ENCODE peak calls at places on chromosomes 4 and X, in ten cellular contexts. T is heart right ventricle; I is endodermal cell; W is lower lobe of right lung; G is ascending aorta; M is breast epithelium; Y is fibroblast of lung; V is cardiac muscle cell; R is heart left ventricle; L is CD8-positive, alpha-beta T cell. C is an unnamed sample.

GRCh38 chr4:153616005-153616555 is 68.0 kb upstream of the TLR2 start:
- DNase-seq in T (no peak), I (no peak), W (no peak), G (no peak), M (no peak), Y (no peak), V (no peak), R (no peak), L (peak; percentile 7), C (no peak)

GRCh38 chr4:69718376-69719293 is 41.8 kb downstream of the SULT1B1 start:
- DNase-seq in T (no peak), I (no peak), W (no peak), G (no peak), M (no peak), Y (peak; percentile 67), V (no peak), R (no peak), L (no peak), C (no peak)

GRCh38 chr4:66590488-66591215 is 920.4 kb upstream of the EPHA5 start:
- DNase-seq in T (no peak), I (no peak), W (no peak), G (no peak), M (no peak), Y (peak; percentile 13), V (no peak), R (no peak), L (no peak), C (no peak)

GRCh38 chrX:79452879-79453278 is 85.7 kb upstream of the ITM2A start:
- DNase-seq in T (no peak), I (no peak), W (no peak), G (no peak), M (no peak), Y (no peak), V (no peak), R (no peak), L (no peak), C (no peak)

GRCh38 chr4:4857809-4858508 is 1.5 kb upstream of the MSX1 start:
- DNase-seq in T (no peak), I (peak; percentile 77), W (no peak), G (no peak), M (no peak), Y (no peak), V (no peak), R (no peak), L (no peak), C (no peak)

GRCh38 chrX:8755116-8755515 is 23.2 kb upstream of the ANOS1 start:
- DNase-seq in T (no peak), I (peak; percentile 70), W (no peak), G (no peak), M (no peak), Y (no peak), V (no peak), R (no peak), L (no peak), C (no peak)

GRCh38 chrX:120857240-120857639 is 18.4 kb downstream of the CT47B1 start:
- DNase-seq in T (no peak), I (peak; percentile 91), W (no peak), G (no peak), M (no peak), Y (no peak), V (no peak), R (no peak), L (no peak), C (no peak)

GRCh38 chr4:146514651-146515379 is 6.9 kb downstream of the SLC10A7 start:
- DNase-seq in T (no peak), I (no peak), W (no peak), G (no peak), M (no peak), Y (no peak), V (no peak), R (no peak), L (no peak), C (no peak)

GRCh38 chrX:10039821-10040793 is 72.9 kb downstream of the CLDN34 start:
- DNase-seq in T (no peak), I (no peak), W (no peak), G (no peak), M (no peak), Y (peak; percentile 20), V (no peak), R (no peak), L (no peak), C (no peak)

GRCh38 chrX:10043386-10043785 is 76.2 kb downstream of the CLDN34 start:
- DNase-seq in T (no peak), I (no peak), W (no peak), G (no peak), M (no peak), Y (no peak), V (no peak), R (no peak), L (no peak), C (no peak)

GRCh38 chrX:10040961-10041360 is 73.8 kb downstream of the CLDN34 start:
- DNase-seq in T (no peak), I (peak; percentile 63), W (no peak), G (no peak), M (no peak), Y (no peak), V (no peak), R (no peak), L (no peak), C (no peak)

GRCh38 chrX:10042055-10042454 is 74.9 kb downstream of the CLDN34 start:
- DNase-seq in T (no peak), I (no peak), W (no peak), G (no peak), M (no peak), Y (no peak), V (no peak), R (no peak), L (no peak), C (no peak)

DNA sequence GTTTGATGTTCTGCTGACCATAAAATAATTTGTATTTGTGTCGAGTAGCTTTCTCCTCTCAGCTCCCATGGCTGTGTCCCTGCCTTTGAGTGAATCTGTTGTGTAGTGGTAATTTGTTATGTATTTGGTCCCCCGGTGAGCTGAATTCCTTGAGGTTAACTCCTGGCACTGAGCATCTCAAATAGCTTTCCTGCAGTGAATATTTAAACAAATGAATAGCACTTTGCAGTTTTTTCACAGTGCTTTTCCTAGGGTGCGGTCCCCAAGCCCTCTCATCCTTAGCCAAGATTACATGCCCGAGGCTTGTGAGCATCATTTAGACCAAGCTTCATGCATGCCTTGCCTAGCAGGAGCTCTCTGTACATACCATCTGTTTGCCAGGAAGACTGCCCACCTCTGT is 74.2 kb downstream of the CLDN34 start:
- DNase-seq in T (no peak), I (peak; percentile 58), W (no peak), G (no peak), M (peak; percentile 30), Y (no peak), V (no peak), R (no peak), L (no peak), C (no peak)
- H3K4me1 ChIP-seq in T (peaks cover 10% of the 10 kb centered on the region), I (no peaks in the 10 kb centered on the region), W (peaks cover 14% of the 10 kb centered on the region), G (peaks cover 5% of the 10 kb centered on the region), M (no peaks in the 10 kb centered on the region), Y (no peaks in the 10 kb centered on the region), V (peaks cover 5% of the 10 kb centered on the region), R (peaks cover 30% of the 10 kb centered on the region), L (no peaks in the 10 kb centered on the region), C (peaks cover 7% of the 10 kb centered on the region)

GRCh38 chrX:2767631-2768455 is 16.0 kb downstream of the XG start:
- DNase-seq in T (peak; percentile 36), I (peak; percentile 74), W (peak; percentile 65), G (peak; percentile 16), M (no peak), Y (no peak), V (no peak), R (peak; percentile 39), L (no peak), C (peak; percentile 69)

GRCh38 chrX:2774057-2774456 is 22.2 kb downstream of the XG start:
- DNase-seq in T (no peak), I (no peak), W (no peak), G (no peak), M (no peak), Y (no peak), V (no peak), R (no peak), L (no peak), C (no peak)

GRCh38 chrX:2766921-2767320 is 15.1 kb downstream of the XG start:
- DNase-seq in T (no peak), I (no peak), W (no peak), G (no peak), M (no peak), Y (no peak), V (no peak), R (no peak), L (no peak), C (no peak)

GRCh38 chrX:2764766-2765666 is 13.2 kb downstream of the XG start:
- DNase-seq in T (no peak), I (no peak), W (no peak), G (no peak), M (no peak), Y (no peak), V (no peak), R (no peak), L (no peak), C (no peak)

GRCh38 chrX:2769615-2770014 is 17.8 kb downstream of the XG start:
- DNase-seq in T (no peak), I (no peak), W (no peak), G (no peak), M (no peak), Y (no peak), V (no peak), R (no peak), L (no peak), C (no peak)
- H3K9me3 ChIP-seq in T (no peaks in the 10 kb centered on the region), I (peaks cover 6% of the 10 kb centered on the region), W (no peaks in the 10 kb centered on the region), G (no peaks in the 10 kb centered on the region), M (peaks cover 7% of the 10 kb centered on the region), Y (no peaks in the 10 kb centered on the region), V (no peaks in the 10 kb centered on the region), R (peaks cover 6% of the 10 kb centered on the region), L (no peaks in the 10 kb centered on the region), C (no peaks in the 10 kb centered on the region)

GRCh38 chrX:24148118-24148517 is 1.4 kb upstream of the ZFX start:
- DNase-seq in T (no peak), I (no peak), W (no peak), G (no peak), M (no peak), Y (no peak), V (no peak), R (no peak), L (no peak), C (no peak)
- H3K4me1 ChIP-seq in T (peaks cover 29% of the 10 kb centered on the region), I (no peaks in the 10 kb centered on the region), W (peaks cover 30% of the 10 kb centered on the region), G (peaks cover 34% of the 10 kb centered on the region), M (peaks cover 10% of the 10 kb centered on the region), Y (peaks cover 4% of the 10 kb centered on the region), V (peaks cover 46% of the 10 kb centered on the region), R (peaks cover 48% of the 10 kb centered on the region), L (peaks cover 27% of the 10 kb centered on the region), C (peaks cover 36% of the 10 kb centered on the region)

GRCh38 chrX:155867821-155868220 is 13.3 kb upstream of the VAMP7 start:
- DNase-seq in T (no peak), I (no peak), W (no peak), G (no peak), M (no peak), Y (no peak), V (no peak), R (no peak), L (no peak), C (no peak)

GRCh38 chrX:155864655-155865054 is 16.5 kb upstream of the VAMP7 start:
- DNase-seq in T (no peak), I (no peak), W (no peak), G (no peak), M (no peak), Y (no peak), V (no peak), R (no peak), L (no peak), C (no peak)

GRCh38 chrX:155870958-155871357 is 10.2 kb upstream of the VAMP7 start:
- DNase-seq in T (no peak), I (no peak), W (no peak), G (no peak), M (no peak), Y (no peak), V (no peak), R (no peak), L (no peak), C (no peak)

GRCh38 chrX:155865193-155865592 is 16.0 kb upstream of the VAMP7 start:
- DNase-seq in T (no peak), I (no peak), W (no peak), G (no peak), M (no peak), Y (no peak), V (no peak), R (no peak), L (no peak), C (no peak)
- H3K9me3 ChIP-seq in T (no peaks in the 10 kb centered on the region), I (peaks cover 45% of the 10 kb centered on the region), W (peaks cover 5% of the 10 kb centered on the region), G (no peaks in the 10 kb centered on the region), M (no peaks in the 10 kb centered on the region), Y (no peaks in the 10 kb centered on the region), V (no peaks in the 10 kb centered on the region), R (peaks cover 13% of the 10 kb centered on the region), L (no peaks in the 10 kb centered on the region), C (no peaks in the 10 kb centered on the region)

C was measured in gastrocnemius medialis.